ENCODE peak calls at places on chromosomes 3 and 15, in seven cellular contexts. J, M, T, K, Y, L and B are unnamed samples.

GRCh38 chr15:84079885-84080777 is 155.4 kb upstream of the GOLGA6L4 start:
- DNase-seq in T (peak), Y (no peak), L (peak), J (no peak), K (peak), M (peak), B (no peak)

GRCh38 chr3:46866720-46867549 is 3.7 kb upstream of the MYL3 start:
- DNase-seq in K (peak), M (peak), T (peak), L (peak), J (peak), Y (peak), B (peak)

GRCh38 chr3:22779737-22780136 is 423.4 kb upstream of the UBE2E2 start:
- DNase-seq in Y (no peak), L (no peak), T (no peak), K (no peak), M (peak), J (no peak), B (no peak)

GRCh38 chr15:90232941-90233700 is 620 bp downstream of the CIB1 start:
- DNase-seq in L (peak), Y (peak), K (peak), J (peak), M (peak), T (peak), B (peak)

GRCh38 chr3:150278843-150279341 is 129.2 kb upstream of the TSC22D2 start:
- DNase-seq in T (peak), M (no peak), Y (peak), L (no peak), K (no peak), J (no peak), B (no peak)

GRCh38 chr15:38600241-38600640 is 35.6 kb upstream of the RASGRP1 start:
- DNase-seq in L (no peak), Y (no peak), M (no peak), T (no peak), J (no peak), K (no peak), B (no peak)

GRCh38 chr3:39095146-39095677 is 12.2 kb downstream of the GORASP1 start:
- DNase-seq in Y (no peak), K (no peak), L (no peak), M (no peak), T (no peak), J (no peak), B (no peak)

GRCh38 chr3:70984756-70985155 is 598.8 kb downstream of the FOXP1 start:
- DNase-seq in Y (no peak), L (no peak), M (no peak), K (no peak), T (no peak), J (no peak), B (no peak)

GRCh38 chr3:10883478-10884234 is 67.6 kb downstream of the SLC6A11 start:
- DNase-seq in Y (no peak), J (peak), M (peak), L (peak), K (peak), T (peak), B (peak)

GRCh38 chr3:129161860-129162271 is 1.0 kb upstream of the ISY1 start:
- DNase-seq in Y (no peak), M (no peak), J (peak), K (peak), L (no peak), T (peak), B (peak)

GRCh38 chr15:50909044-50909342 is 510 bp downstream of the AP4E1 start:
- DNase-seq in M (no peak), J (peak), Y (no peak), T (no peak), L (peak), K (no peak), B (no peak)

GRCh38 chr15:79978260-79978659 is 7.3 kb upstream of the BCL2A1 start:
- DNase-seq in T (no peak), M (no peak), K (no peak), Y (no peak), L (no peak), J (no peak), B (no peak)

GRCh38 chr15:92683511-92683834 is 27.9 kb upstream of the FAM174B start:
- DNase-seq in L (no peak), Y (no peak), K (no peak), J (peak), M (peak), T (peak), B (peak)

GRCh38 chr15:26628879-26629529 is 143.9 kb downstream of the GABRB3 start:
- DNase-seq in M (peak), Y (peak), L (peak), J (no peak), T (peak), K (no peak), B (no peak)

GRCh38 chr3:175304437-175304836 is 445.3 kb downstream of the NAALADL2 start:
- DNase-seq in L (no peak), K (no peak), J (no peak), T (no peak), M (no peak), Y (no peak), B (no peak)

GRCh38 chr3:143035466-143036214 is 34.3 kb downstream of the U2SURP start:
- DNase-seq in T (no peak), M (no peak), K (no peak), Y (no peak), J (no peak), L (no peak), B (peak)

GRCh38 chr3:143036557-143036956 is 35.2 kb downstream of the U2SURP start:
- DNase-seq in M (no peak), T (no peak), L (no peak), J (no peak), Y (no peak), K (no peak), B (no peak)

GRCh38 chr3:143041901-143042300 is 40.5 kb downstream of the U2SURP start:
- DNase-seq in K (no peak), J (no peak), Y (no peak), T (no peak), L (no peak), M (no peak), B (no peak)

GRCh38 chr3:143040264-143040879 is 39.0 kb downstream of the U2SURP start:
- DNase-seq in T (peak), M (peak), L (peak), K (no peak), Y (no peak), J (no peak), B (peak)

DNA sequence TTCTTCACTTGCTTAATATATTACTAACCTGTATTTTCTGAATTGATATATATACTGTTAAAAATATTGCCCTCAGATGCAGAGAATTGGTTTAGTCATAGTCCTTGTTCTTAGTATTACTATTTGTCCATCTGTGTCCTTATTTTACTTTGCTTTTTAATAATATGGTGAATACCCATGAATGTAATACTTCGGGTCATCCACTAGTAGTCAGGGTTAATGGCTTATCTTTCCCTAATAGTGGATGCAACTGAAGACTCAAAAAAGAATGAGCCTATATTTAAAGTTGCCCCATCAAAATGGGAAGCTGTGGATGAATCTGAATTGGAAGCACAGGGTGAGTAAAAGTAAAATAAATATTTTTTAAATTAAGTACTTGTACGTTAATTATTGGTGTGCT is 36.5 kb downstream of the U2SURP start:
- DNase-seq in M (no peak), K (no peak), Y (no peak), L (no peak), T (no peak), J (no peak), B (peak)
- TF ChIP-seq CTCF in M (no peak), K (no peak), Y (no peak), L (peak), T (peak), J (no peak), B (peak)

DNA sequence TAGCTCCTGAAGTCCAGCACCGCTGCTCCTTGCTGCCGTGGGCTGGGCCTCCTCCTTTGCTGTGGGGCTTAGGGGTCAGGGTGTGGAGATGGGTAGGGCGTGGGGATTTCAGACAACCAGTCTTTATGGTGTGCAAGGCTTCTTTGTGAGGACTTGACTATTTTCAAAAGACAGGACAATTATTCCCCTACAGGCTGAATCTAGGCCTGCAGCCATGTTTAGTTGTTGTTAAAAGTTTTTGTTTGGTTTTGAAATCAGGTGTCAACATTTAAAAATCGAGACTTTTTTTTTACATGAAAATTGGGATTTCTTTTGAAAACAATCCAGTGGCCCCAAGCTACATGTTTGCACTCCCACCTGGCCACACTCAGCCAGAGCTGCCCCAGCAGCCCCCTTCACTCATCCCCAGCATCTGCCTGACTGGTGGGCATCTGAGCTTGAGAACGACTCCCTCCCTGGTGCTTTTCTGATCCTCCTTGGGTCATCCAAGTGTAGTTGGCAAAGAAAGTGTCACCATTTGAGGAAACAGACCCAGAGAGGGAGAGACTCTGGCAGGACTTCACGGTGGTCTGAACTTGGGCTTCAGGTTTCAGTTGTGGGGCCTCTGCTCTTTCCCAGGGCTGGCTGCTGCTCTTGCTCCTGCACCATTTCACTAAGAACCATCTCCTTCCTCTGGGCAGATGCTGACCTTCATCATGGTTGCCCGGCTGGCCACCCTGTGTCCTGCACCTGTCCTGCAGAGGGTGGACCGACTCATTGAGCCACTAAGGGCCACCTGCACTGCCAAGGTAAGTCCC is 10.4 kb downstream of the RPL32 start:
- DNase-seq in L (no peak), Y (no peak), M (no peak), K (no peak), J (no peak), T (no peak), B (peak)
- TF ChIP-seq CTCF in L (peak), Y (no peak), M (peak), K (no peak), J (no peak), T (peak), B (peak)

GRCh38 chr3:173411288-173412064 is 13.9 kb downstream of the NLGN1 start:
- DNase-seq in T (no peak), M (peak), K (no peak), Y (no peak), L (peak), J (peak), B (peak)
- TF ChIP-seq CTCF in T (peak), M (peak), K (peak), Y (peak), L (peak), J (peak), B (peak)

DNA sequence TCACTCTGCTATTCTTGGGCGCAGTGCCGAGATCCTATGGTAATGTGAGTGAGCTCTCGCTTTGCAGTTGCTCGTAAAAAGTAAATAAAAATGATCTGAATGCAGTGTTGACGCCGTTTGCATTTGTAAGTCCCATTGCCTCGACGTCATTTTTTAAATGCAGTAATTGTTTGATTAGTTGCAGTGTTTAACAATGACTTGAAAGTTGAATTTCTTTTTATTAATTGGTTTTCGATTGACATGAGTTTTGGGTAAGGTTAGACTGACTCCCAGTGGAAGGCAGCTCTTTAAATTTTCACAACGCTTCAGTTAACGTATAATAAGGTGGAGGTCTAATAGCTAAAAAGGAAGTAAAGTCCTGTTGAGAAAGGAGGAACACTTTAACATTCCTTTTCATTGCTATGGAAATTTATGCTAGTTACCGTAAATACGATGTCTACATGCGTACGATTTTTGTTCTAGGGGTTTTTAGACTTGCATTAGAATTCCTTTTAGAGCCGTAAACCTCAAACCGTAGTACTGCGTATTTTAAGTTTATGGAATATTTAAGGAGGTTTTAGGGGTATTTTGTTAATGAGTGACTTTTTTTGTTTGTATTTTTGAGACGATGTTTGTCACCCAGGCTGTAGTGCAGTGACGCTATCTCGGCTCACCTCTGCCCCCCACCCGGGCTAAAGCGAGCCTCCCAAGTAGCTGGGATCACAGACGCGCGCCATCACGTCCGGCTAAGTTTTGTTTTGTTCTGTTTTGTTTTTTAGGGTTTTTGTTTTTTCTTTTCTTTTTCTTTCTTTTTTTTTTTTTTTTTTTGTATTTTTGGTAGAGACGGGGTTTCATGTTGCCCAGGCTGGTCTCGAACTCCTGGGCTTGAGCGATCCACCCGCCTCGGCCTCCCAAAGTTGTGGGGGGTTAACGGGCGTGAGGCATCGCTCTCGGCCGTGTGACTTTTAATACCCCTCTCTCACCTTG is 1.4 kb downstream of the MORF4L1 start:
- DNase-seq in J (no peak), M (no peak), L (no peak), Y (no peak), K (no peak), T (peak), B (no peak)
- TF ChIP-seq CTCF in J (no peak), M (no peak), L (no peak), Y (no peak), K (no peak), T (no peak), B (no peak)

DNA sequence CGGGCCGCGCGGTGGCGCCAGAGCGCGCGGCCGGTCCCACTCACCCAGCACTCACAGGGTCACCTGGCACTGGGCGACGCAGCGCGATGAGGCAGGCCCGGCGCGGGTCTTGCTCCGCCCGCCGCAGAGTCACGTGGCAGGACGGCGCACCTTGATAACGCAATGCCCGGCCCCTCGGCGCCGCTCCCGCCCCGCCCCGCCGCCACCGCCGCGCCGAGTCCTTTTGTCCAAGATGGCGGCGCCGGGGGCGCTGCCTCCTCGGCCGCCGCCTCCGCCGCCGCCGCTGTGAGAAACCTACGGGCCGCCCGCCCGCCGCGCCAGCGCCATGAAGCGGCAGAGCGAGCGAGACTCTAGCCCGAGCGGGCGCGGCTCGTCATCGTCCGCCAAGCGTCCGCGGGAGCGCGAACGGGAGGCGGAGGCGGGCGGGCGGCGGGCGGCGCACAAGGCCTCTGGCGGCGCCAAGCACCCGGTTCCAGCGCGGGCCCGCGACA is at the start of gene RBM15B:
- DNase-seq in M (peak), T (peak), K (peak), Y (peak), L (peak), J (peak), B (peak)
- TF ChIP-seq CTCF in M (peak), T (peak), K (peak), Y (no peak), L (peak), J (peak), B (peak)

GRCh38 chr3:191085091-191085490 is 114.0 kb upstream of the OSTN start:
- DNase-seq in Y (no peak), J (no peak), M (no peak), K (no peak), T (no peak), L (peak), B (no peak)
- TF ChIP-seq CTCF in Y (no peak), J (no peak), M (no peak), K (no peak), T (no peak), L (no peak), B (no peak)

GRCh38 chr3:134312873-134313838 is 61.1 kb downstream of the AMOTL2 start:
- DNase-seq in Y (peak), K (no peak), L (peak), M (peak), T (peak), J (peak), B (no peak)
- TF ChIP-seq CTCF in Y (no peak), K (no peak), L (peak), M (peak), T (peak), J (peak), B (no peak)

DNA sequence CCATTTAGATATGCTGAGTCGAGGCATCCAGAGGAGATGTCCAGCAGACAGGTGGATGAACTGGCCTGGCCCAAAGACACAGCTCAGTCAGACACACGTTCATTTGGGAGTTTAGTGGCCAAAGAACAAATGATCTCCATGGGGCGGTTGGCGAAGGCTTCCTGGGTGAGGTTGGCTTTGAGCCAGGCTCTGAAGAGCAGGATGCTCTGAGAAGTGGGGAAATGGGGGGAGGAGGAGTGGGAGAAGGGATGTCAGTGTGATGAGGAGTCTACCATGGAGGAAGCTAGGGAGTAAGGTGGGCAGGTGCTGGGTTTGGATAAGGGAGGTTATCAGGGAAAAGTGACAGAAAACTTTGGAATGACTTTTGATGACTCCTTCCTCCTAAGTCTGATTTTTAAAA is 47.5 kb upstream of the VILL start:
- DNase-seq in M (no peak), J (no peak), Y (no peak), K (no peak), T (no peak), L (no peak), B (no peak)
- TF ChIP-seq CTCF in M (no peak), J (no peak), Y (no peak), K (no peak), T (no peak), L (no peak), B (no peak)

GRCh38 chr15:75081150-75081549 is 57.8 kb downstream of the PPCDC start:
- DNase-seq in M (no peak), T (no peak), K (no peak), Y (no peak), L (no peak), J (no peak), B (no peak)
- TF ChIP-seq CTCF in M (no peak), T (no peak), K (no peak), Y (no peak), L (no peak), J (no peak), B (no peak)